ENCODE peak calls at places on chromosomes 12 and 14, in four cellular contexts. M is H1, C is A549, L is HepG2. K is an unnamed sample.

GRCh38 chr12:14403711-14404164 is 38.3 kb downstream of the ATF7IP start:
- DNase-seq in M (no peak), C (no peak), L (no peak), K (peak; percentile 77)

GRCh38 chr12:48878548-48878947 is 12.9 kb upstream of the RND1 start:
- DNase-seq in M (no peak), C (no peak), L (no peak), K (no peak)

GRCh38 chr14:36402867-36403266 is 82.4 kb upstream of the MBIP start:
- DNase-seq in M (no peak), C (no peak), L (no peak), K (no peak)

GRCh38 chr12:2119266-2119665 is 66.5 kb downstream of the CACNA1C start:
- DNase-seq in M (no peak), C (no peak), L (no peak), K (no peak)

GRCh38 chr12:12513416-12514006 is 49.2 kb downstream of the DUSP16 start:
- DNase-seq in M (no peak), C (no peak), L (no peak), K (no peak)

GRCh38 chr14:46571970-46572369 is 79.6 kb downstream of the RPL10L start:
- DNase-seq in M (no peak), C (no peak), L (peak; percentile 0), K (peak; percentile 59)

GRCh38 chr12:51390457-51391046 is 654 bp downstream of the GALNT6 start:
- DNase-seq in M (no peak), C (no peak), L (no peak), K (no peak)

GRCh38 chr14:34569750-34570149 is 30.2 kb upstream of the EAPP start:
- DNase-seq in M (no peak), C (no peak), L (no peak), K (no peak)

GRCh38 chr12:124498178-124498869 is 69.1 kb downstream of the NCOR2 start:
- DNase-seq in M (no peak), C (no peak), L (no peak), K (peak; percentile 73)

GRCh38 chr12:75976913-75977312 is 54.7 kb downstream of the PHLDA1 start:
- DNase-seq in M (no peak), C (no peak), L (no peak), K (no peak)
- H3K27ac ChIP-seq in M (no peak overlapping the region), C (peak overlapping the region; percentile 96), L (peak overlapping the region; percentile 91), K (peak overlapping the region; percentile 96)

GRCh38 chr14:58732387-58732786 is 94.6 kb downstream of the DACT1 start:
- DNase-seq in M (no peak), C (no peak), L (no peak), K (no peak)

GRCh38 chr14:58736606-58737005 is 98.8 kb downstream of the DACT1 start:
- DNase-seq in M (no peak), C (no peak), L (no peak), K (no peak)

GRCh38 chr14:58731465-58732330 is 93.9 kb downstream of the DACT1 start:
- DNase-seq in M (no peak), C (peak; percentile 24), L (no peak), K (peak; percentile 76)

GRCh38 chr14:58730793-58731464 is 93.2 kb downstream of the DACT1 start:
- DNase-seq in M (no peak), C (no peak), L (no peak), K (no peak)

DNA sequence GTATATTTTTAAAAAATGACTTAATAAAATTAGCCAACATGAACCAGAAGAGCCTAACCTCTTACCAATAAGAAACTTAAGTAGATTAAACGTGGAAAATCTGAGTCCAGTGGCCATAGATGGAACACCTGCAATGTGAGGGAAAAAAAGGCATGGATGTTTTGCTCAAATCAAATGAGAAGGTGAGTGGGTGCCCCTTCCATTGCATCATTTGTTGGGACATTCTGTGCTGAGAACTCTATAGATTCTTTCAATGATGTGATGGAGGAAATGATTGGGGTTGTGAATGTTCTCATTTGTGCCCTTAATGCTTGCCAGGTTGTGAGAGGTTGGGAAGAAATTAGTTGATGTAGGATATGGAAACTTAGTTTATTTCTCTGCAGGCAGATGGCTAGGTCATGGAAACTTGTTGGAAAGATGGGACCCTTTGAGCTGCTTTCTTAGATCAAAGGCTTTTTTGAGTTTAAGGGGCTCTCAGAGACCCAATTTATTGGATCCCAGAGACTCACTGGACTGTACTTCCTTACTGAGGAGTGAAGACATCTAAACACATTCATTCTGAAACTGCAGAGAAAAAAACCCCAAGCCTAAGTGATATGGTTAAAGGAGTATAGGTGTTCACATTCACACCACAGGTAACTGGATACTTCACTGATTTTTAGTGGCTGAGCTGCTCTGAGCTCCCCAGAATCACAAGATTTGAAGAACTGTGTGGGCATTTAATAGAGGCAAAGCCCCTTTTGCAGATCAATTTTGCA is 95.9 kb downstream of the DACT1 start:
- DNase-seq in M (no peak), C (no peak), L (no peak), K (no peak)
- H3K4me2 ChIP-seq in M (no peak overlapping the region), C (no peak overlapping the region), L (no peak overlapping the region), K (no peak overlapping the region)

GRCh38 chr14:68269136-68269535 is 449.6 kb downstream of the RAD51B start:
- DNase-seq in M (no peak), C (no peak), L (no peak), K (no peak)
- TF ChIP-seq JUN in M (no peak), C (no peak), L (no peak), K (no peak)

DNA sequence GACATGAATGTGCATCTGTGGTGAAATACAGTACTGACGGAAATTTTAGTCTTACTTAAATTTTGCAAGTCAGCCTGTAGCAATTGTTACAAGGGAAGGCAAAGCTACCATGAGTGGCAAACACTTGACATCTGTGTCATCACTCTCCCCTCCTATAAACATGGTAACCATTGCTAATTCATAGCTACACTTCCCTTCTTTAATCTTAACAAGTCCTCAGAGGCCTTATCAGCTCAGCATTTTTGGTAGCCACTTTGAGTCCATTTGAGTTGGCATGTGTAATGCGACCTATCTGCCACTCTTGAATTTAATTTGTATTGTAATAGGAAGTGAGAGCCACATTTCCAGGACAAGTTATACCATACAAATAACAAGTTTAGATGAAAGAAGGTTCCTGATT is 218.1 kb downstream of the RMST start:
- DNase-seq in M (no peak), C (no peak), L (no peak), K (no peak)
- H3K27ac ChIP-seq in M (no peak overlapping the region), C (no peak overlapping the region), L (no peak overlapping the region), K (no peak overlapping the region)

GRCh38 chr12:26226629-26227375 is 31.4 kb downstream of the SSPN start:
- DNase-seq in M (peak; percentile 68), C (no peak), L (no peak), K (peak; percentile 21)
- H3K4me2 ChIP-seq in M (peak overlapping the region; percentile 75), C (peak overlapping the region; percentile 89), L (peak overlapping the region; percentile 67), K (peak overlapping the region; percentile 87)

GRCh38 chr12:67632005-67632404 is 16.5 kb upstream of the DYRK2 start:
- DNase-seq in M (no peak), C (no peak), L (no peak), K (no peak)

GRCh38 chr12:67630373-67631088 is 18.0 kb upstream of the DYRK2 start:
- DNase-seq in M (no peak), C (no peak), L (peak; percentile 10), K (peak; percentile 65)

GRCh38 chr12:67633024-67633423 is 15.5 kb upstream of the DYRK2 start:
- DNase-seq in M (no peak), C (no peak), L (no peak), K (no peak)

GRCh38 chr12:67634167-67634793 is 14.3 kb upstream of the DYRK2 start:
- DNase-seq in M (no peak), C (no peak), L (no peak), K (no peak)

GRCh38 chr12:67633708-67634107 is 14.8 kb upstream of the DYRK2 start:
- DNase-seq in M (no peak), C (no peak), L (no peak), K (no peak)
- TF ChIP-seq JUN in M (no peak), C (no peak), L (no peak), K (no peak)

GRCh38 chr14:87630808-87631207 is 362.2 kb downstream of the GALC start:
- DNase-seq in M (no peak), C (no peak), L (no peak), K (no peak)

GRCh38 chr14:87628129-87628528 is 364.9 kb downstream of the GALC start:
- DNase-seq in M (no peak), C (no peak), L (peak; percentile 1), K (no peak)

GRCh38 chr14:87632796-87633195 is 360.2 kb downstream of the GALC start:
- DNase-seq in M (no peak), C (no peak), L (no peak), K (no peak)

DNA sequence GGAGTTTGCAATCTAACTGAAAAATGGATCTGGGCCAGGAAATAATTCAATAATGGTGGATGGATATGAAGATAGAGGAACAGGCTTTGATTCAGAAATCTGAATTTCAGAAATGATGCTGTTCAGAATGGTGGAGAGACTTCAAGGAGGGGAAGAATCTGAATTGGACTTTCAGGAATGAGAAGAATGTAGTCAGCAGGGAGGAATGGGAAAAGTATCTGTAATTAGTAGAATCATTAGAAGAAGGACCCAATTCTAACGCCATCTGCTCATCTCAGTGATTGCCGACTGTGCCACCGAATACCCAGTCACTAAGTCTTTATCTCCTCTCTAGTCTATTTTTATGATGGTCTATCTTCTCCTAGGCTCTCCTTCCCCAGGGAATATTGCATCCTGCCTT is 363.2 kb downstream of the GALC start:
- DNase-seq in M (no peak), C (no peak), L (no peak), K (no peak)
- H3K27ac ChIP-seq in M (no peak overlapping the region), C (no peak overlapping the region), L (no peak overlapping the region), K (no peak overlapping the region)

GRCh38 chr12:131736807-131737484 is 26.1 kb downstream of the SFSWAP start:
- DNase-seq in M (no peak), C (peak; percentile 81), L (no peak), K (peak; percentile 29)
- H3K4me2 ChIP-seq in M (peak overlapping the region; percentile 19), C (peak overlapping the region; percentile 62), L (no peak overlapping the region), K (peak overlapping the region; percentile 45)

DNA sequence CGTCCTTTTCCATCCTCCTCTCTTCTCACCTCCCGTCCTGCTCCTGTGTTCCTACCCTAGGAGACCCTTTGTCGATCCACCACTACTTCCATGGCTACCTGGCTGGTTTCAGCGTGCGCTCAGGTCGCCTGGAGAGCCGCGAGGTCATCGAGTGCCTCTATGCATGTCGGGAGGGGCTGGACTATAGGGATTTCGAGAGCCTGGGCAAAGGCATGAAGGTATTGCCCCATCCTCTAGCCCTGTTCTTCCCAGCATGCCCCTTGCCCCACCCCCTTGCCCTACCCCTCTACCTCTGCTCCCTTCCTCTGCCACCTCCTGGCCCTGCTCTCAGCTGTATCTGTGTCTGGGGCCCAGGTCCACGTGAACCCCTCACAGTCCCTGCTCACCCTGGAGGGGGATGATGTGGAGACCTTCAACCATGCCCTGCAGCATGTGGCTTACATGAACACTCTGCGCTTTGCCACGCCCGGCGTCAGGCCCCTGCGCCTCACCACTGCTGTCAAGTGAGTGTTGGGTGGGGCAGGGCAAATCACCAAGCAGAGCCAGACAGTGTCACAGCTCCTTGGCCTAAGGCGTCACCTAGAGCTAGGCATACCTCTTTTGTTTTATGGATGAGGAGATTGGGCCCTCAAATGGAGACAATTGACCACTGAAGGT is 12.8 kb downstream of the CLSTN3 start:
- DNase-seq in M (no peak), C (no peak), L (no peak), K (no peak)
- TF ChIP-seq JUN in M (no peak), C (no peak), L (no peak), K (no peak)